ENCODE peak calls at places on chromosomes 3 and 15, in four cellular contexts. S is PC-3, I is ascending aorta, N is uterus. C is an unnamed sample.

GRCh38 chr3:182909318-182910040 is 70.9 kb downstream of the DCUN1D1 start:
- DNase-seq in S (peak), I (no peak), N (no peak), C (no peak)

GRCh38 chr3:115007966-115008365 is 139.1 kb downstream of the ZBTB20 start:
- DNase-seq in S (no peak), I (no peak), N (no peak), C (no peak)

GRCh38 chr15:47870956-47871625 is 153.8 kb downstream of the SEMA6D start:
- DNase-seq in S (peak), I (no peak), N (no peak), C (no peak)

GRCh38 chr15:67030036-67030762 is 35.2 kb upstream of the SMAD3 start:
- DNase-seq in S (no peak), I (no peak), N (no peak), C (no peak)

GRCh38 chr3:86830566-86830965 is 160.4 kb downstream of the VGLL3 start:
- DNase-seq in S (no peak), I (no peak), N (no peak), C (no peak)

GRCh38 chr3:123449092-123449985 is 449 bp upstream of the ADCY5 start:
- DNase-seq in S (no peak), I (no peak), N (peak), C (no peak)

GRCh38 chr3:38002291-38002876 is 11.8 kb downstream of the VILL start:
- DNase-seq in S (no peak), I (no peak), N (no peak), C (no peak)

GRCh38 chr3:114674041-114674440 is 380.2 kb downstream of the TIGIT start:
- DNase-seq in S (no peak), I (no peak), N (no peak), C (no peak)

GRCh38 chr3:69248394-69248793 is 126.0 kb upstream of the LMOD3 start:
- DNase-seq in S (no peak), I (no peak), N (no peak), C (no peak)

GRCh38 chr3:141011511-141012262 is 39.5 kb upstream of the SPSB4 start:
- DNase-seq in S (peak), I (peak), N (peak), C (peak)

GRCh38 chr15:45458746-45459403 is 63.7 kb downstream of the SLC30A4 start:
- DNase-seq in S (peak), I (peak), N (peak), C (no peak)

GRCh38 chr15:83890584-83890983 is 236.7 kb downstream of the ADAMTSL3 start:
- DNase-seq in S (no peak), I (no peak), N (no peak), C (no peak)

GRCh38 chr3:123739754-123740153 is 144.4 kb downstream of the MYLK start:
- DNase-seq in S (peak), I (no peak), N (no peak), C (no peak)

GRCh38 chr3:19221081-19221480 is 72.8 kb downstream of the KCNH8 start:
- DNase-seq in S (peak), I (no peak), N (no peak), C (no peak)

GRCh38 chr3:34998905-34999304 is 640.4 kb upstream of the ARPP21 start:
- DNase-seq in S (no peak), I (no peak), N (no peak), C (no peak)

GRCh38 chr15:42171122-42171521 is 14.7 kb upstream of the PLA2G4F start:
- DNase-seq in S (no peak), I (no peak), N (no peak), C (no peak)

GRCh38 chr3:174125267-174125844 is 727.8 kb downstream of the NLGN1 start:
- DNase-seq in S (peak), I (no peak), N (no peak), C (no peak)

GRCh38 chr3:36166477-36166876 is 213.8 kb upstream of the STAC start:
- DNase-seq in S (peak), I (no peak), N (no peak), C (no peak)

GRCh38 chr3:187041362-187042061 is 97.8 kb downstream of the RPL39L start:
- DNase-seq in S (no peak), I (no peak), N (no peak), C (no peak)

GRCh38 chr15:85897818-85898717 is 103.3 kb upstream of the KLHL25 start:
- DNase-seq in S (no peak), I (no peak), N (no peak), C (no peak)

GRCh38 chr3:195582947-195583346 is 793 bp downstream of the APOD start:
- DNase-seq in S (no peak), I (peak), N (no peak), C (no peak)

GRCh38 chr15:79872358-79873017 is 24.3 kb downstream of the MTHFS start:
- DNase-seq in S (no peak), I (no peak), N (no peak), C (no peak)

GRCh38 chr3:105527949-105528348 is 161.2 kb downstream of the ALCAM start:
- DNase-seq in S (peak), I (no peak), N (no peak), C (no peak)

GRCh38 chr3:107701299-107701698 is 178.5 kb downstream of the BBX start:
- DNase-seq in S (no peak), I (no peak), N (no peak), C (no peak)

GRCh38 chr3:66092175-66092990 is 53.7 kb upstream of the MAGI1 start:
- DNase-seq in S (no peak), I (no peak), N (no peak), C (no peak)

GRCh38 chr3:38826001-38826400 is 10.0 kb upstream of the SCN10A start:
- DNase-seq in S (no peak), I (no peak), N (no peak), C (no peak)

GRCh38 chr15:77036537-77037474 is 34.1 kb downstream of the TSPAN3 start:
- DNase-seq in S (no peak), I (peak), N (peak), C (no peak)

GRCh38 chr3:169478566-169479313 is 184.8 kb downstream of the MECOM start:
- DNase-seq in S (no peak), I (no peak), N (no peak), C (no peak)

GRCh38 chr3:100030346-100030745 is 84.0 kb downstream of the FILIP1L start:
- DNase-seq in S (peak), I (no peak), N (no peak), C (no peak)

GRCh38 chr15:79863886-79864285 is 32.9 kb downstream of the MTHFS start:
- DNase-seq in S (peak), I (no peak), N (no peak), C (no peak)

GRCh38 chr15:27674826-27675225 is 424.3 kb downstream of the OCA2 start:
- DNase-seq in S (no peak), I (no peak), N (no peak), C (no peak)

GRCh38 chr3:127860223-127860622 is 37.9 kb upstream of the MGLL start:
- DNase-seq in S (no peak), I (no peak), N (no peak), C (no peak)

GRCh38 chr3:9208713-9209112 is 40.7 kb downstream of the SRGAP3 start:
- DNase-seq in S (no peak), I (no peak), N (no peak), C (no peak)

GRCh38 chr3:4309476-4310121 is 6.4 kb downstream of the SETMAR start:
- DNase-seq in S (no peak), I (no peak), N (no peak), C (no peak)
- H3K4me3 ChIP-seq in S (no peak), I (no peak), N (no peak), C (no peak)

GRCh38 chr3:56822501-56822900 is 20.8 kb upstream of the ARHGEF3 start:
- DNase-seq in S (no peak), I (no peak), N (no peak), C (no peak)

GRCh38 chr3:56816061-56816460 is 14.3 kb upstream of the ARHGEF3 start:
- DNase-seq in S (no peak), I (no peak), N (no peak), C (no peak)

GRCh38 chr3:56818156-56818985 is 16.6 kb upstream of the ARHGEF3 start:
- DNase-seq in S (no peak), I (no peak), N (no peak), C (no peak)

GRCh38 chr3:56817646-56818045 is 15.9 kb upstream of the ARHGEF3 start:
- DNase-seq in S (no peak), I (no peak), N (no peak), C (no peak)

GRCh38 chr3:56819016-56819809 is 17.5 kb upstream of the ARHGEF3 start:
- DNase-seq in S (peak), I (no peak), N (no peak), C (no peak)
- TF ChIP-seq CTCF in S (no peak), I (no peak), N (no peak), C (no peak)

DNA sequence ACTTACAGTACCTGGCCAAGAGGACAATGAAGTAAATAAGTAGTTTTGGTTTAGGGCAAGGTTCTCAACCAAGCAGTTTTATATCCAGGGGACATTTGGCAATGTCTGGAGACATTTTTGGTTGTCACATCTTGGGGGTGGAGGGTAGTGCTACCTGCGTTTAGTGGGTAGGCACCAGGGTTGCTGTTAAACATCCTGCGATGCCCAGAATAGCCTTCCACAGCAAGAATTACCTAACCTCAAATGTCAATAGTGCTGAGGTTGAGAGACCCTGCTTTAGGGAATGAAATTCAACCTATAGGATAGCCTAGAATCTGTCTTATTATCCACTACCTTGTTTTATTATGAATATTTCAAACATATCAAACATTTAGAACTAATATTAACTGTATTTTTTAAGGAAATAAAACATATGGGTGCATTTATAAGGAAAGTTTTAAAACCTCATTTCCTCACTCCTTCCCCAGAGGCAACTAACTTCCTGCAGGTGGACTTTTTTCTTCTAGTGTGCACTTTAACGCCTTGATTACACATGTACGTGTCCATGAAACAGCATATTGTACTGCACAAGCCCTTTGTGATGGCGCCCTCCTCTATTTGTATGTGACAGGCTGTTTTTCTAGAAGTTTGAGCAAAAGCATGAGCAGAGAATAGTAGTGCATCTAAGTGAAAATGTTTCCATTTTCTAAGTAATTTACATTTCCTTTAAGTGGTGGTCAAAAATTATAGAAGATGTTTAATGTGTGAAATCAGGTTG is 57.1 kb downstream of the TRAK1 start:
- DNase-seq in S (no peak), I (no peak), N (no peak), C (no peak)
- H3K27ac ChIP-seq in S (no peak), I (no peak), N (no peak), C (no peak)

DNA sequence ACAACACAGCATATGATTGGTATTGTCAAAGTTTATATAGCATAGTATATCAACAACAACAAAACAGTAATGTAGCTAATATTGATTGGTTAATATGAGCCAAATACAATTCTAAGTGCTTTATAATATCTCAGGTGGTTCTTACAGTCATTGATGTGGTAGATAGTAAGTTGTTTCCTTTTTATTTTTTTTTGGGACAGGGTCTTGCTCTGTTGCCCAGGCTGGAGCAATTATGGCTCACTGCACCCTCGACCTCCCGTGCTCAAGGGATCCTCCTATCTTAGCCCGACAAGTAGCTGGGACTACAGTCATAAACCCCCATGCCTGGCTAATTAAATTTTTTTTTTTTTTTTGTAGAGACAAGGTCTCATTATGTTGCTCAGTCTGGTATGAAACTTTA is 2.7 kb downstream of the RNF13 start:
- DNase-seq in S (no peak), I (no peak), N (no peak), C (no peak)
- H3K4me3 ChIP-seq in S (no peak), I (peak), N (no peak), C (peak)

GRCh38 chr3:43758826-43759225 is 68.1 kb downstream of the ABHD5 start:
- DNase-seq in S (no peak), I (no peak), N (no peak), C (no peak)
- TF ChIP-seq CTCF in S (no peak), I (no peak), N (no peak), C (no peak)

GRCh38 chr15:90058308-90058707 is 44.0 kb downstream of the IDH2 start:
- DNase-seq in S (no peak), I (no peak), N (no peak), C (no peak)

GRCh38 chr15:90049666-90050604 is 48.8 kb downstream of the ZNF710 start:
- DNase-seq in S (no peak), I (no peak), N (no peak), C (no peak)

GRCh38 chr15:90055182-90055581 is 47.1 kb downstream of the IDH2 start:
- DNase-seq in S (no peak), I (no peak), N (no peak), C (no peak)

GRCh38 chr15:90054618-90055097 is 47.6 kb downstream of the IDH2 start:
- DNase-seq in S (no peak), I (no peak), N (no peak), C (no peak)

DNA sequence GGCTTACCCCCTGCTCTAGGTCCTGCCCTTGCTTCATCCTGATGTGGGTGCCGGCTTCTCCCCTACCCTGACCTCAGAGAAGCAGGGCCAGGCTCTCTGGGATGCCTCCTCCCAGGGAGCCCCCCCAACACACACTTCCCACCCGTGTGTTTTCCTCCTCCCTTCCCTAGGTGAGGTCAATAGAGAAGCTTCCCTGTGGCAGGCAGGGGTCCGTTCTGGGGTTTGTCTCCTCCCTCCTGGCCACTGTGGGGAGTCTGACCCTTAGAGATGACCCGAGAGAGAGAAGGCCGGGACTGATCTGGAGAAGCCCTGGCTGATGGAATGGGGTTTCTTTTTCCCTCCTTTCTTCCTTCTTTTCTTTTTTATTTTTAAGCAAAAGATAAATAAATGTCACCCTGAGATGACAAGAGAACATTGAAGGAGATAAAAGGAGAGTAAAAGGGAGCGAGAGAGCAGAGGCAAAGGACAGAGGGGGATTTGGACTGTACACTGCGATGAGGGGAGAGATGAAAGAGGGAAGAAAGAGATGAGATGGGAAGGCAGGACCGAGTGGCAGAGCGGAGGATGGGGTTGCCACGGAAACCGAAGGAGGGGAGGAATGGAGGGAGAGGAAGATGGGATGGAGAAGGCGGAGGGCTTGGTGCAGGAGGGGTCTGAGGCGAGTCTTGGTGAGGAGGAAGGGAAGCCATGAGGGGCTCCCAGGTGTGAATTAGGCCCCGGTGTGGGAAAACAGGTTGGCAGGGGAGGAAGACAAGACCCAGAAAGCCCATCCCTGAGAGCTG is 48.4 kb downstream of the IDH2 start:
- DNase-seq in S (no peak), I (no peak), N (no peak), C (no peak)
- H3K27ac ChIP-seq in S (no peak), I (no peak), N (no peak), C (no peak)

GRCh38 chr3:147411777-147412176 is 2.6 kb downstream of the ZIC1 start:
- DNase-seq in S (no peak), I (no peak), N (no peak), C (no peak)

GRCh38 chr3:147411235-147411607 is 2.1 kb downstream of the ZIC1 start:
- DNase-seq in S (no peak), I (no peak), N (no peak), C (no peak)

GRCh38 chr3:147409143-147410121 is at the start of gene ZIC1:
- DNase-seq in S (no peak), I (no peak), N (no peak), C (no peak)

GRCh38 chr3:147410518-147411234 is 1.5 kb downstream of the ZIC1 start:
- DNase-seq in S (no peak), I (no peak), N (no peak), C (no peak)

GRCh38 chr3:147410126-147410517 is 957 bp downstream of the ZIC1 start:
- DNase-seq in S (no peak), I (no peak), N (no peak), C (no peak)
- H3K4me3 ChIP-seq in S (no peak), I (peak), N (peak), C (peak)

DNA sequence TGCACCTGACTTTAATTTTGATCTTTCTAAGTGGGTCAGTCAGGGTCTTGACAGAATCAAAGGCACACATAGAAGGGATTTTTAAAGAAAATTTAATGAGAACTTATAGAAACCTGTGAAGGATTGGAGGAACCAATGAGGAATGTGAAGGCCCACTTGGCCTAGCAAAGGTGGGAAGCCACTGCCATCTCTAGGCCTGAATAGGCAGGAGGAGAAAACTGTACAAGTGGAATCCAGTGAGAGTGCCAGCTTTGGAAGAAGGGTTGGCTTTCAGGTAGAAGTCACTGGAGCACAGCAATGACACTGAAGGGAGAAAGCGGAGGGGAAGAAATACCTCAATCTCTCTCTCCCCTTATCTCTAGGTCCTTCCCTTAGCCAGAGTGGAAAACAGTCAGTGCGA is 380.7 kb upstream of the KCNMB2 start:
- DNase-seq in S (peak), I (no peak), N (no peak), C (no peak)
- TF ChIP-seq CTCF in S (peak), I (no peak), N (no peak), C (no peak)

GRCh38 chr15:31471731-31472430 is 145.2 kb downstream of the KLF13 start:
- DNase-seq in S (peak), I (peak), N (no peak), C (no peak)
- H3K27ac ChIP-seq in S (no peak), I (peak), N (peak), C (no peak)